ENCODE peak calls at places on chromosomes 5 and 9, in four cellular contexts. J is prostate gland, E is transverse colon, G is tibial artery. Z is an unnamed sample. For H3K4me1, the result is how much of the 10 kb centered on the place peaks cover.

GRCh38 chr5:32190094-32190493 is 16.0 kb upstream of the GOLPH3 start:
- DNase-seq in G (no peak), E (no peak), J (no peak), Z (peak)

GRCh38 chr9:18072967-18073366 is 401.0 kb upstream of the ADAMTSL1 start:
- DNase-seq in E (no peak), J (no peak), G (no peak), Z (no peak)

GRCh38 chr5:99061299-99061698 is 132.5 kb upstream of the CHD1 start:
- DNase-seq in G (no peak), J (no peak), E (no peak), Z (no peak)

GRCh38 chr9:214488-215448 is at the start of gene DOCK8:
- DNase-seq in J (peak), E (peak), G (peak), Z (peak)

GRCh38 chr5:73969195-73970059 is 343.4 kb downstream of the ARHGEF28 start:
- DNase-seq in J (no peak), G (no peak), E (no peak), Z (no peak)

GRCh38 chr5:63131618-63132285 is 553.1 kb downstream of the LRRC70 start:
- DNase-seq in E (no peak), G (no peak), J (no peak), Z (no peak)

GRCh38 chr9:131960311-131960710 is 119.4 kb downstream of the MED27 start:
- DNase-seq in G (no peak), J (no peak), E (no peak), Z (no peak)

GRCh38 chr5:170278611-170279500 is 18.7 kb downstream of the LCP2 start:
- DNase-seq in E (peak), G (no peak), J (no peak), Z (peak)

GRCh38 chr5:143328589-143329220 is 74.8 kb downstream of the NR3C1 start:
- DNase-seq in J (no peak), E (no peak), G (no peak), Z (no peak)

GRCh38 chr9:69513291-69513690 is 158.9 kb downstream of the APBA1 start:
- DNase-seq in G (no peak), E (no peak), J (no peak), Z (no peak)

GRCh38 chr5:177555228-177555627 is 865 bp upstream of the FAM193B start:
- DNase-seq in E (no peak), J (no peak), G (no peak), Z (no peak)

GRCh38 chr9:128144239-128145181 is 4.7 kb upstream of the LCN2 start:
- DNase-seq in G (no peak), E (no peak), J (no peak), Z (no peak)

GRCh38 chr9:86990276-86990675 is 43.0 kb upstream of the GAS1 start:
- DNase-seq in G (no peak), J (no peak), E (no peak), Z (no peak)

GRCh38 chr9:99266136-99267023 is 44.3 kb downstream of the SEC61B start:
- DNase-seq in G (peak), J (peak), E (peak), Z (peak)

GRCh38 chr9:131627846-131628820 is 82.8 kb downstream of the PRRT1B start:
- DNase-seq in G (no peak), E (peak), J (no peak), Z (no peak)

GRCh38 chr5:44844744-44845143 is 36.0 kb downstream of the MRPS30 start:
- DNase-seq in J (no peak), E (no peak), G (no peak), Z (no peak)

GRCh38 chr5:152274206-152274605 is 130.9 kb downstream of the NMUR2 start:
- DNase-seq in J (no peak), G (no peak), E (no peak), Z (no peak)

GRCh38 chr5:73796164-73797141 is 170.5 kb downstream of the ARHGEF28 start:
- DNase-seq in E (no peak), G (no peak), J (no peak), Z (peak)

GRCh38 chr9:101465330-101465915 is 29.8 kb upstream of the ALDOB start:
- DNase-seq in G (no peak), J (peak), E (peak), Z (no peak)

GRCh38 chr5:29588276-29588675 is 1605.2 kb upstream of the CDH6 start:
- DNase-seq in J (no peak), E (no peak), G (no peak), Z (no peak)

GRCh38 chr9:78365979-78366697 is 69.2 kb downstream of the PSAT1 start:
- DNase-seq in E (no peak), G (no peak), J (no peak), Z (no peak)

GRCh38 chr5:160173-160510 is 31.2 kb upstream of the LRRC14B start:
- DNase-seq in G (no peak), E (no peak), J (no peak), Z (no peak)

GRCh38 chr9:135608999-135609317 is 30.4 kb downstream of the GLT6D1 start:
- DNase-seq in G (no peak), E (no peak), J (no peak), Z (no peak)

GRCh38 chr5:160360310-160360709 is 10.1 kb downstream of the C1QTNF2 start:
- DNase-seq in J (no peak), G (no peak), E (no peak), Z (no peak)

GRCh38 chr5:37836173-37837100 is 3.4 kb downstream of the GDNF start:
- DNase-seq in G (no peak), E (no peak), J (no peak), Z (peak)

GRCh38 chr9:16419124-16419523 is 451.3 kb downstream of the BNC2 start:
- DNase-seq in J (no peak), E (no peak), G (no peak), Z (no peak)

GRCh38 chr9:13628526-13628925 is 349.0 kb upstream of the MPDZ start:
- DNase-seq in G (no peak), E (no peak), J (no peak), Z (no peak)

GRCh38 chr9:21549251-21549765 is 67.2 kb upstream of the IFNE start:
- DNase-seq in G (peak), E (peak), J (peak), Z (no peak)

GRCh38 chr9:124716795-124717194 is 54.3 kb downstream of the NR6A1 start:
- DNase-seq in E (no peak), J (no peak), G (no peak), Z (no peak)

GRCh38 chr5:142360607-142361120 is 35.8 kb upstream of the SPRY4 start:
- DNase-seq in E (no peak), J (no peak), G (no peak), Z (no peak)

GRCh38 chr5:126753227-126753626 is 23.7 kb upstream of the LMNB1 start:
- DNase-seq in J (no peak), E (no peak), G (no peak), Z (no peak)

GRCh38 chr5:77518304-77518703 is 26.2 kb upstream of the WDR41 start:
- DNase-seq in G (no peak), E (no peak), J (no peak), Z (no peak)

DNA sequence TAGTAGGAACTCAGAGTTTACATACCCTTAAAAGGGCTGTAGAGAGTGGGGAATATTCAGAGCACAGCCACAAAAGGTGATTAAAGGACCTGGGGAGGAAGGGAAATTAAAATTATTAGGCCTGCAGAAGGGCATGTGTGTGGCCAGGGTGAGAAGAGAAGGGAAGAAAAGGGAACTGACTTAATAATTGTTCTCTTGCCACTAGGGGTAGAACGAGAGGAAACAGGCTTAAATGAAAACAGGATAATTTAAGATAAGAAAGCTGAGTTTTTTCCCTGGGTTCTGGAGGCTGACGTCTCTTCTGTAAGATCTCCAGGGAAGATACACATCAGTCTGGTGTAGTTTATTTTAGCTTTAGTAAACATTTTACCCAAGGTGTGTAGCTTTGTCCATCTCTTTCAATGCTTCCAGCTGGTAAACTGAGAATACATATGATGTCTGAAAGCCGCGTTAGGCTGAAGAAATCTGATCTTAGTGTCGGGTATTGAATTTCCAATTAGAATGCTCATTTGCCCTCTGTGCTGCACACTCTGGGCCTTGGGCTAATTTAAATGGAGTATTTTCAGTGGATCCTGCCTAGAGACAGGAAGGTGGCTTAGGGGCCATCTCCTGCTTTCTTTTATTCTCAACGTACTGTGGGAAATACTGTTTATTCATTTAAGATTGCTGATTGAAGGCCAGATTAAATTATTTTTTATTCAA is 416.8 kb downstream of the TMEM38B start:
- DNase-seq in J (no peak), G (no peak), E (no peak), Z (no peak)
- TF ChIP-seq CTCF in J (no peak), G (no peak), E (no peak), Z (no peak)

GRCh38 chr5:119365847-119366536 is 10.2 kb downstream of the TNFAIP8 start:
- DNase-seq in G (no peak), J (no peak), E (no peak), Z (no peak)
- H3K4me1 ChIP-seq in G (half or more), J (under half), E (under half), Z (half or more)

DNA sequence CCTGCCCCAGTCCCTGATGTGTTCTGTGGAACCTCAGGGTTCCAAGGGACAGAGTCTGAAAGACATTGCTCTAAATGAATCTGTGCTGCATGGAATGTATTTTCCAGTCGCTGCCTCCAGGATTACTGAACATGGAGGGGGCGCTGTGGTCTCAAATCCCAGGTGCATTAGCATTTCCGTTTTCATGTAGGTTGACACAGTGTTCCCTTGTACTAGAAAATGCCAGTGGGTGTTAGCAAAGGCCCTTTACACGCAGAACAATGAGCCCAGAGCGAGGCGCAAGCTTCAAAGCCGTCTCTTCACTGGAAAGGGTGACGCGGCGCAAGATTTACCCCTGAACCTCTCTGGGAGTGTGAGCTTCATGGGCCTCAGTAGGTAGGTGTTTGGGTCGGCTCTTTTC is 308.3 kb downstream of the SLIT3 start:
- DNase-seq in J (peak), E (no peak), G (no peak), Z (no peak)
- TF ChIP-seq CTCF in J (peak), E (no peak), G (no peak), Z (no peak)

DNA sequence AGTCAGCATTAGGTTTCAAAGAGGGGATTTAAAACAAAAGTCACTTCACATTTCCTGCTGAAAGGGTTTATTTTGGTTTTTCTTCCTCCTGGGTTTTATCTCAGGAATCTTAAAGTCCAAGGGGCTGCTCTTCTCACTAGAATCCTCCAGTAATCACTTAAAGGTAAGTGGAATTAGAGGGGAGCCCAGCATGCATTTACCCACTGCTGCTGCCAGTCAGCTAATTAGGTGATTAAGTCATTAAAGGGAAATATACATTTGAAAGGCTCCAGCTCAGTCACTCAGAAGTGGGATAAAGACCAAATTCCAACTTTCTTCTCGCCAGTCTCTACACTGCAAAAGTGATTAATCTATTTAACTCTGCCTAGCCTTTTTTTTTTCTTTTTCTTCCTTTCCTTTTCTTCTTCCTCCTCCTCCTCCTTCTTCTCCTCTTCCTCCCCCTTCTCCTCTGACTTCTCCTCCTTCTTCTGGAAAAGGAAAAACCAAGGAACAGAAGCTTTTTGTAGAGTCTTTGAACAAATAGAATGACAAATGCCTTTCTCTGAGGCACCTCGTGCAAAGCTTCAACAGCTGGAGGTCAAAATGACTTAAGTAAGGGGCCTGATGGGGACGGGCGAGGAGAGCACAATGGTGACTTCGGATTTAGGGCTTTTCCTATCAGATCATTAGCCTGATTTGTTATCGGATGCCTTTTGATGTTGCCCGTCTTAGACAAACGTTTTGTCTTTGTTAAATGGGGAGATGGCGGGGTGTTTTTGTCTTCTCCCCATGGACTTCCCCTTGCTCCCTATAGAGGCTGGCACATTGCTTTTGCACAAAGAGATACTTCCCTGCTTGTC is 617.6 kb downstream of the IRX1 start:
- DNase-seq in E (no peak), J (no peak), G (no peak), Z (no peak)
- H3K4me1 ChIP-seq in E (under half), J (under half), G (under half), Z (under half)

DNA sequence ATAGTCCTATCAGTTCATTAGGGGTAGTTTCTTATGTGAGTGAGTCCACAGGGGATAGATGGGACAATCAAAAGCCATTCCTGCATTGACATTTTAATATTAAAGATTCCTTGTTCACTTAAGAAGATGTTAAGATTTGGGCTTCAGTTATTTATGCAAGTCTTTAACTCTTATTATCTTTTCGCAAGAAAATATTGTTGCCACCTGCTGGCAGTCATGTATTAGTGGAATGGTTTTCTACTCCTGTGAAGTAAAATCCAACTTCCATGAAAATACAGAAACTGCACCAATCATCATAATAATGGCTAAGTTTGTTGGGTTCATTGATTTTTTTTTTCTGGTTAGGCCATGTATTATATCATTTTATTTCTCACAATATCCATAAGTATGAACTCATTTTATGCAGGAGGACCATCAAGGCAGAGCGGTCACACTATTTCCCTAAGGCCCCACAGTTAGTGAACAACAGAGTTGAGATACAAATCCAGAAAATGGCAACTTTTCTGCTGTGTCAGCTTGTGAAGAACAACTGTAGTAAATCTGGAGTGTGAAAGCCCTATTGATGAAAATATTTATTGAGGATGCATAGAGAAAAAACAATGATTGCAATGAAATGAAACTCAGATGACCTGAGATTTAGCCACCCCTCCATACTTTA is 88.5 kb upstream of the TXNDC8 start:
- DNase-seq in E (no peak), J (no peak), G (no peak), Z (no peak)
- TF ChIP-seq CTCF in E (peak), J (no peak), G (no peak), Z (peak)

DNA sequence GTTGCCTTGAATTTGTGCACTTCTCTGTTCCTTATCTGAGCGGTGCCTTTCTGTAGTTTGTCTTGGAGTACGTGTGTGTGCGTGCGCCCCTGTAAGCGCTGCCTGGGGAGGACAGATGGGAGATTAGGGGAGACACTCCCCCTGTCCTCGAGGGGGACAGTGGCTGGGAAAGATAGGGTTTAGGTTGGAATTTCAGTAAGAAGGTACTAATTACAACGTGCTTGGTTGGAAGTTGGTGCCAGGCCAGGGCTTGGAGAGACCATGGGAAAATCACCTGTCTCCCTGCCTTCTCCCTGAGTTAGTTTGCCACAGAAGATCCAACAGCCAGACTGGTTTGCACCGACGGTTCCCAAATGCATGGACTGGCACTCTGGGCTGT is 73.2 kb downstream of the PIK3R1 start:
- DNase-seq in J (peak), G (peak), E (no peak), Z (peak)
- H3K4me1 ChIP-seq in J (under half), G (half or more), E (under half), Z (half or more)

GRCh38 chr5:134004626-134005414 is at the start of gene VDAC1:
- DNase-seq in J (peak), E (peak), G (peak), Z (peak)
- TF ChIP-seq CTCF in J (no peak), E (no peak), G (no peak), Z (no peak)